ENCODE peak calls at places on chromosomes 12 and 14, in four cellular contexts. One of them, this sample, is unnamed.

GRCh38 chr12:47903927-47904646 is 707 bp downstream of the VDR start:
- DNase-seq in endodermal cell: peak
- DNase-seq in epithelial cell of esophagus: peak
- DNase-seq in mucosa of descending colon: peak
- DNase-seq in this sample: peak

GRCh38 chr12:94802796-94803195 is 152.4 kb upstream of the TMCC3 start:
- DNase-seq in endodermal cell: no peak
- DNase-seq in epithelial cell of esophagus: no peak
- DNase-seq in mucosa of descending colon: no peak
- DNase-seq in this sample: no peak

GRCh38 chr12:29286081-29286800 is 94.7 kb downstream of the ERGIC2 start:
- DNase-seq in endodermal cell: no peak
- DNase-seq in epithelial cell of esophagus: no peak
- DNase-seq in mucosa of descending colon: no peak
- DNase-seq in this sample: no peak

GRCh38 chr12:126537961-126538530 is 1472.8 kb downstream of the AACS start:
- DNase-seq in endodermal cell: no peak
- DNase-seq in epithelial cell of esophagus: no peak
- DNase-seq in mucosa of descending colon: no peak
- DNase-seq in this sample: no peak

GRCh38 chr14:76762617-76763361 is 1.5 kb downstream of the VASH1 start:
- DNase-seq in endodermal cell: peak
- DNase-seq in epithelial cell of esophagus: no peak
- DNase-seq in mucosa of descending colon: no peak
- DNase-seq in this sample: no peak

GRCh38 chr12:26871985-26872384 is 39.0 kb upstream of the ITPR2 start:
- DNase-seq in endodermal cell: no peak
- DNase-seq in epithelial cell of esophagus: no peak
- DNase-seq in mucosa of descending colon: no peak
- DNase-seq in this sample: no peak

GRCh38 chr12:117241697-117242096 is 51.4 kb upstream of the FBXO21 start:
- DNase-seq in endodermal cell: no peak
- DNase-seq in epithelial cell of esophagus: no peak
- DNase-seq in mucosa of descending colon: no peak
- DNase-seq in this sample: no peak

GRCh38 chr12:113262710-113263109 is 41.4 kb downstream of the TPCN1 start:
- DNase-seq in endodermal cell: no peak
- DNase-seq in epithelial cell of esophagus: no peak
- DNase-seq in mucosa of descending colon: no peak
- DNase-seq in this sample: no peak

GRCh38 chr12:29889737-29890136 is 106.0 kb upstream of the TMTC1 start:
- DNase-seq in endodermal cell: peak
- DNase-seq in epithelial cell of esophagus: peak
- DNase-seq in mucosa of descending colon: no peak
- DNase-seq in this sample: peak

GRCh38 chr12:28088566-28089277 is 101.5 kb upstream of the CCDC91 start:
- DNase-seq in endodermal cell: no peak
- DNase-seq in epithelial cell of esophagus: peak
- DNase-seq in mucosa of descending colon: no peak
- DNase-seq in this sample: peak

GRCh38 chr12:90253674-90254181 is 545.1 kb upstream of the ATP2B1 start:
- DNase-seq in endodermal cell: peak
- DNase-seq in epithelial cell of esophagus: peak
- DNase-seq in mucosa of descending colon: peak
- DNase-seq in this sample: peak

GRCh38 chr14:94602722-94603121 is 9.5 kb upstream of the SERPINA3 start:
- DNase-seq in endodermal cell: no peak
- DNase-seq in epithelial cell of esophagus: no peak
- DNase-seq in mucosa of descending colon: no peak
- DNase-seq in this sample: no peak

GRCh38 chr12:123363385-123363742 is 1.3 kb downstream of the SBNO1 start:
- DNase-seq in endodermal cell: no peak
- DNase-seq in epithelial cell of esophagus: peak
- DNase-seq in mucosa of descending colon: no peak
- DNase-seq in this sample: peak

GRCh38 chr12:123843912-123844748 is 82.0 kb downstream of the DNAH10 start:
- DNase-seq in endodermal cell: peak
- DNase-seq in epithelial cell of esophagus: peak
- DNase-seq in mucosa of descending colon: no peak
- DNase-seq in this sample: peak

GRCh38 chr12:15620726-15621125 is 168.5 kb downstream of the EPS8 start:
- DNase-seq in endodermal cell: no peak
- DNase-seq in epithelial cell of esophagus: no peak
- DNase-seq in mucosa of descending colon: no peak
- DNase-seq in this sample: no peak

GRCh38 chr12:42868291-42868690 is 278.7 kb upstream of the PRICKLE1 start:
- DNase-seq in endodermal cell: no peak
- DNase-seq in epithelial cell of esophagus: no peak
- DNase-seq in mucosa of descending colon: no peak
- DNase-seq in this sample: no peak

GRCh38 chr12:50200507-50201273 is 33.5 kb upstream of the CERS5 start:
- DNase-seq in endodermal cell: no peak
- DNase-seq in epithelial cell of esophagus: no peak
- DNase-seq in mucosa of descending colon: no peak
- DNase-seq in this sample: no peak

GRCh38 chr12:39145175-39145999 is 240.0 kb upstream of the CPNE8 start:
- DNase-seq in endodermal cell: peak
- DNase-seq in epithelial cell of esophagus: peak
- DNase-seq in mucosa of descending colon: peak
- DNase-seq in this sample: no peak

GRCh38 chr14:79896009-79896408 is 315.3 kb downstream of the DIO2 start:
- DNase-seq in endodermal cell: no peak
- DNase-seq in epithelial cell of esophagus: no peak
- DNase-seq in mucosa of descending colon: no peak
- DNase-seq in this sample: no peak

GRCh38 chr14:58878740-58879139 is 241.0 kb downstream of the DACT1 start:
- DNase-seq in endodermal cell: no peak
- DNase-seq in epithelial cell of esophagus: no peak
- DNase-seq in mucosa of descending colon: no peak
- DNase-seq in this sample: peak

GRCh38 chr14:58887931-58888330 is 250.2 kb downstream of the DACT1 start:
- DNase-seq in endodermal cell: no peak
- DNase-seq in epithelial cell of esophagus: peak
- DNase-seq in mucosa of descending colon: no peak
- DNase-seq in this sample: peak

GRCh38 chr14:58882577-58883018 is 244.8 kb downstream of the DACT1 start:
- DNase-seq in endodermal cell: no peak
- DNase-seq in epithelial cell of esophagus: no peak
- DNase-seq in mucosa of descending colon: no peak
- DNase-seq in this sample: no peak

GRCh38 chr14:58881433-58881832 is 243.7 kb downstream of the DACT1 start:
- DNase-seq in endodermal cell: no peak
- DNase-seq in epithelial cell of esophagus: no peak
- DNase-seq in mucosa of descending colon: no peak
- DNase-seq in this sample: no peak

DNA sequence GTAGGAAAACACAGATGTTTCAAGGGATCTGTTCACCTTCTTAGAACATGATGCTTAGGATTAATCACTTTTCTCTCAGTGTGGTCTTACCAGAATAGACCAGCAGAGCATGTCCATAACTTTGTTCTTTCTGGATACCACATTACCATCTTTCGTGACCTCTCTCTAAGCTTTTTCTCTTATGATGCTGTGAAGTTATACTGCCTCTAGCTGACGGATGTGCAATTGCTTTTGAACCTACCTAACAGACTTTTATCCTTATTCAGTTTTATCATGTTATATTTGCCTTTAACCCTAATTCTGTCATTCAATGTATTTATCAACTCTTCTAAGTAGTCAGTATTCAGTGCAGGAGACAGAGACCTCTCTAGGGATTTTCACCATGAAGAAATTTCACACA is 246.7 kb downstream of the DACT1 start:
- DNase-seq in endodermal cell: no peak
- DNase-seq in epithelial cell of esophagus: no peak
- DNase-seq in mucosa of descending colon: no peak
- DNase-seq in this sample: no peak
- TF ChIP-seq CTCF in endodermal cell: peak
- TF ChIP-seq CTCF in epithelial cell of esophagus: peak
- TF ChIP-seq CTCF in mucosa of descending colon: no peak
- TF ChIP-seq CTCF in this sample: no peak

DNA sequence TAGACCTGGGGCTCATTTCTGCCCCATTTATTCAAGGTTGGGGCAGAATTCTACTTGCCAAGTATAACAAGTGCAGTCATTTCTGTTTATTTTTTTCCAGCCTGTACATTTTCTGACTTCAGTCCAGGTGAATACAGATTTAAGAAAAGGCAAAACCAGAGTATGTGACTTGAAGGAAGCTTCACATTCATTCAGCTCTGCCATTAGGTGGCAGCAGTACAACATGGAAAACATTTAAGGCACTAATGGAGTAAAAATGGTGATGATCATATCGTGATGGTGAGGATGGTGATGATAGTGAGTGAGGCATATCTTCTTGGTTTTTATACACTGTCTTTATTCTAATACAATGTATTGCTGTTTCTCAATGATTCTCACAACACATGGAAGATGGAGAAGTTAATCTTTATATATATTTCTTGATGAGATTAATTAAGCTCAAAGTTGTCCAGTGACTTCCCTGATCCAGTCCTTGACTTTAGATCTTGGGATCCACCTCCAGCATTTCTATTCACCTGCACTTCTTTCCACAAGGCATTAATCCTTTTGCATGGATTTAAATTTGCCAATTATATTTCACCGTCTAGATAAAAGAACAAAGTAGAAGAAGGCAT is 176.7 kb upstream of the SEL1L start:
- DNase-seq in endodermal cell: peak
- DNase-seq in epithelial cell of esophagus: peak
- DNase-seq in mucosa of descending colon: no peak
- DNase-seq in this sample: peak
- TF ChIP-seq CTCF in endodermal cell: peak
- TF ChIP-seq CTCF in epithelial cell of esophagus: peak
- TF ChIP-seq CTCF in mucosa of descending colon: no peak
- TF ChIP-seq CTCF in this sample: peak

DNA sequence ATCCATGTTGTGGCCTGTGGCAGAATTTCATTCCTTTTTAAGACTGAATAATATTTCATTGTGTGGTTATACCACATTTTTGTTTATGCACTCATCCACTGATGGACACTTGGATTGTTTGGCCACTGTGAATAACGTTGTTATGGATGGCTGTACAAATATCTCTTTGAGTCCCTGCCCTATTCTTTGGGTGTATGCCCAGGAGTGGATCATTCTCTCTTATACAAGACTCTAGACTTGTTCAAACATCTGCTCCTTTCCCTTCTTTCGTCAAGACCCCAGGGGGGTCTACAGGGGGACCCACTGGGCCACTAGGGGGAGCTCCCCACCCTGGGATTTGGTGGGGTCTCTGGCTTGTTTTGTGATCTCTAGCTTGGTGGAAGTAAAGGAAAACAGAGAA is 77.4 kb downstream of the FBXL14 start:
- DNase-seq in endodermal cell: peak
- DNase-seq in epithelial cell of esophagus: peak
- DNase-seq in mucosa of descending colon: no peak
- DNase-seq in this sample: peak
- TF ChIP-seq CTCF in endodermal cell: peak
- TF ChIP-seq CTCF in epithelial cell of esophagus: peak
- TF ChIP-seq CTCF in mucosa of descending colon: no peak
- TF ChIP-seq CTCF in this sample: peak

GRCh38 chr14:106417224-106418049 is 891.1 kb downstream of the TMEM121 start:
- DNase-seq in endodermal cell: peak
- DNase-seq in epithelial cell of esophagus: no peak
- DNase-seq in mucosa of descending colon: peak
- DNase-seq in this sample: no peak
- TF ChIP-seq CTCF in endodermal cell: peak
- TF ChIP-seq CTCF in epithelial cell of esophagus: peak
- TF ChIP-seq CTCF in mucosa of descending colon: peak
- TF ChIP-seq CTCF in this sample: no peak

GRCh38 chr12:96084624-96085023 is 49.2 kb upstream of the LTA4H start:
- DNase-seq in endodermal cell: no peak
- DNase-seq in epithelial cell of esophagus: no peak
- DNase-seq in mucosa of descending colon: no peak
- DNase-seq in this sample: no peak

GRCh38 chr12:96078281-96078761 is 42.9 kb upstream of the LTA4H start:
- DNase-seq in endodermal cell: no peak
- DNase-seq in epithelial cell of esophagus: no peak
- DNase-seq in mucosa of descending colon: no peak
- DNase-seq in this sample: no peak

GRCh38 chr12:96083020-96083489 is 47.7 kb upstream of the LTA4H start:
- DNase-seq in endodermal cell: no peak
- DNase-seq in epithelial cell of esophagus: peak
- DNase-seq in mucosa of descending colon: no peak
- DNase-seq in this sample: peak

GRCh38 chr12:96085475-96085874 is 50.1 kb upstream of the LTA4H start:
- DNase-seq in endodermal cell: no peak
- DNase-seq in epithelial cell of esophagus: no peak
- DNase-seq in mucosa of descending colon: no peak
- DNase-seq in this sample: no peak

DNA sequence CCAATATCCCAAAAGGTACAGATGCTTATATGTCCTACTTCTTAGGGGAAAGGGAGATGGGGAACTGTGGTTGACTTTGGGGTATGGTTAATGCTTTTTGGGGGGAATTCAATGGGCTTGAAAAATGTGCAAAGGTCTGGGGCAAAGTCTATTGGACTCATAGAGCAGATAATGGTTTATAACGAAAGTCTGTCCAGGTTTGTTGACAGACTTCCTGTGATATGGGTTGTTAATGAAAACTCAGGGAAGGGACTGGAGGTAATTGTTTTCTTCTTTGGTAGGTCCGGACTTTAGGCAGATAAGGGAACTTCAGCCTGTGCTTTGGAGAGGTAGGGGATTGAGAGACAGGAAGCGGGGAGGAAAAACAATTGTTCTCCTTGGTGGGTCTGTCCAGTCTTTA is 46.2 kb upstream of the LTA4H start:
- DNase-seq in endodermal cell: no peak
- DNase-seq in epithelial cell of esophagus: no peak
- DNase-seq in mucosa of descending colon: no peak
- DNase-seq in this sample: no peak
- TF ChIP-seq CTCF in endodermal cell: no peak
- TF ChIP-seq CTCF in epithelial cell of esophagus: no peak
- TF ChIP-seq CTCF in mucosa of descending colon: no peak
- TF ChIP-seq CTCF in this sample: no peak

GRCh38 chr14:50038398-50039119 is 77.8 kb downstream of the VCPKMT start:
- DNase-seq in endodermal cell: peak
- DNase-seq in epithelial cell of esophagus: peak
- DNase-seq in mucosa of descending colon: no peak
- DNase-seq in this sample: peak
- TF ChIP-seq CTCF in endodermal cell: peak
- TF ChIP-seq CTCF in epithelial cell of esophagus: no peak
- TF ChIP-seq CTCF in mucosa of descending colon: no peak
- TF ChIP-seq CTCF in this sample: no peak